ENCODE peak calls at places on chromosome 2, in six cellular contexts. P, D, U, R, Q and L are unnamed samples.

GRCh38 chr2:118943286-118943685 is 1.3 kb downstream of the MARCO start:
- DNase-seq in P (no peak), D (no peak), U (no peak), R (no peak), Q (no peak), L (no peak)

GRCh38 chr2:223062304-223062845 is 10.4 kb downstream of the KCNE4 start:
- DNase-seq in P (no peak), D (no peak), U (no peak), R (no peak), Q (peak; percentile 96), L (peak; percentile 59)

GRCh38 chr2:164145093-164145987 is 409.5 kb upstream of the FIGN start:
- DNase-seq in P (no peak), D (peak; percentile 68), U (no peak), R (no peak), Q (peak; percentile 69), L (peak; percentile 68)

GRCh38 chr2:74281576-74281975 is 61.6 kb downstream of the SLC4A5 start:
- DNase-seq in P (no peak), D (no peak), U (no peak), R (no peak), Q (no peak), L (no peak)

GRCh38 chr2:239970004-239970623 is 55.0 kb downstream of the NDUFA10 start:
- DNase-seq in P (no peak), D (no peak), U (no peak), R (no peak), Q (peak; percentile 11), L (no peak)

GRCh38 chr2:20209373-20210109 is 15.4 kb downstream of the SDC1 start:
- DNase-seq in P (no peak), D (peak; percentile 85), U (no peak), R (no peak), Q (no peak), L (no peak)

GRCh38 chr2:26477126-26477910 is 606 bp downstream of the OTOF start:
- DNase-seq in P (no peak), D (no peak), U (no peak), R (no peak), Q (no peak), L (no peak)

GRCh38 chr2:137828624-137829023 is 135.6 kb upstream of the HNMT start:
- DNase-seq in P (no peak), D (no peak), U (no peak), R (no peak), Q (no peak), L (no peak)

GRCh38 chr2:54586062-54586982 is 130.2 kb downstream of the SPTBN1 start:
- DNase-seq in P (peak; percentile 41), D (no peak), U (no peak), R (no peak), Q (no peak), L (peak; percentile 93)

GRCh38 chr2:170313636-170314348 is 135.8 kb downstream of the MYO3B start:
- DNase-seq in P (no peak), D (peak; percentile 35), U (no peak), R (no peak), Q (peak; percentile 6), L (peak; percentile 59)

GRCh38 chr2:26640781-26641564 is at the start of gene CIB4:
- DNase-seq in P (no peak), D (peak; percentile 82), U (no peak), R (no peak), Q (no peak), L (no peak)

GRCh38 chr2:228747478-228747877 is 523.6 kb downstream of the PID1 start:
- DNase-seq in P (no peak), D (peak; percentile 14), U (no peak), R (no peak), Q (no peak), L (no peak)